ENCODE peak calls at places on chromosomes 3 and 15, in five cellular contexts. L, U, G, D and R are unnamed samples.

GRCh38 chr3:143163562-143163961 is 44.0 kb downstream of the CHST2 start:
- DNase-seq in L (no peak), U (no peak), G (no peak), D (no peak), R (no peak)

GRCh38 chr3:71784201-71784913 is 591 bp downstream of the PROK2 start:
- DNase-seq in L (no peak), U (peak; percentile 66), G (no peak), D (no peak), R (peak; percentile 72)

GRCh38 chr15:26628879-26629529 is 143.9 kb downstream of the GABRB3 start:
- DNase-seq in L (no peak), U (peak; percentile 87), G (no peak), D (peak; percentile 56), R (no peak)

GRCh38 chr3:137770066-137770805 is 6.1 kb downstream of the SOX14 start:
- DNase-seq in L (no peak), U (peak; percentile 62), G (no peak), D (no peak), R (no peak)

GRCh38 chr3:48565591-48566400 is 2.2 kb upstream of the UCN2 start:
- DNase-seq in L (no peak), U (no peak), G (no peak), D (no peak), R (no peak)

GRCh38 chr15:101490922-101491738 is 1.6 kb upstream of the PCSK6 start:
- DNase-seq in L (no peak), U (no peak), G (no peak), D (no peak), R (peak; percentile 88)

GRCh38 chr15:38873151-38873550 is 308.5 kb upstream of the RASGRP1 start:
- DNase-seq in L (no peak), U (peak; percentile 36), G (no peak), D (no peak), R (no peak)

GRCh38 chr15:52115598-52116427 is 3.2 kb upstream of the BCL2L10 start:
- DNase-seq in L (no peak), U (no peak), G (no peak), D (peak; percentile 38), R (no peak)

GRCh38 chr15:60155661-60156060 is 151.6 kb downstream of the FOXB1 start:
- DNase-seq in L (no peak), U (no peak), G (no peak), D (no peak), R (no peak)

GRCh38 chr15:92149469-92149868 is 244.2 kb upstream of the ST8SIA2 start:
- DNase-seq in L (no peak), U (no peak), G (no peak), D (no peak), R (no peak)

GRCh38 chr15:63365004-63365555 is 16.6 kb downstream of the CA12 start:
- DNase-seq in L (no peak), U (no peak), G (no peak), D (peak; percentile 48), R (no peak)

GRCh38 chr3:50422153-50422552 is 62.8 kb upstream of the TMEM115 start:
- DNase-seq in L (no peak), U (no peak), G (no peak), D (no peak), R (no peak)

GRCh38 chr3:135239485-135239884 is 444.4 kb downstream of the EPHB1 start:
- DNase-seq in L (no peak), U (no peak), G (no peak), D (no peak), R (no peak)

GRCh38 chr3:165185707-165186327 is 10.4 kb downstream of the SLITRK3 start:
- DNase-seq in L (peak; percentile 63), U (peak; percentile 82), G (no peak), D (peak; percentile 49), R (no peak)

DNA sequence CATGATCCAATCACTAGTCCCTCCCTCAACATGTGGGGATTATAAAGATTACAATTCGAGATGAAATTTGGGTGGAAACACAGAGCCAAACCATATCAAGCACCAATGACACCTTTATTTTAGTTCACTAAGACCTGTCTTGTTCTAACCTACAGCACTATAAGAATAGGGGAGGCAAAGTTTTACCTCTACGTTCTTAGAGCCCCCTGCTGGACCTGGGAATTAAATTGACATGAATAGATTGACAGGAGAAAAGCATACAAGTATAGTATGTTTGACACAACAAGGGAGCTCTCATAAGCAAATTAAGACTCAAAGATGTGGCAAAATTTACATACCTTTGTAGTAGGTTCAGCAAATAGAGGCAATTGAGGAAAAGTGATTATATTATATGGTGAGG is 974.4 kb upstream of the ALCAM start:
- DNase-seq in L (no peak), U (peak; percentile 44), G (no peak), D (no peak), R (no peak)
- TF ChIP-seq CTCF in L (no peak), U (peak; percentile 47), G (no peak), D (no peak), R (no peak)

DNA sequence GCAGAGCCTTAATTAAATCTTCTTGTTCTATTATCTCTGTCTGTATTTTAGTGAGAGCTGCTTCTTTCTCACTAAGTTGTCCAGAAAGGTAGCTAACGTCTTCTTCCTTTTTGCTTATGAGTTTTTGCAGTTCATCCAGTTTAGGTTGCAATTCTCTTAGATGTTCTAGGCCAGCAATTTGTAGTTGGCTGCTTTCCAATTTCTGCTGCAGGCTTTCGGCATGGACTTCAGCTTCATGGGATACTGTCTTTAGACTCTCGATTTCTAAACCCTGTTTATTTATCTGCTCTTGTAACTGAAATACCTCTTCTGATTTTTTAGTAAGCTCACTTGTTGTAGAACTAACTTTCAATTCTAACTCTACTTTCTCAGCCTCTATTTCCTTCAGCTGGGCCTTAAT is 35.5 kb upstream of the HCLS1 start:
- DNase-seq in L (no peak), U (no peak), G (no peak), D (no peak), R (no peak)
- H3K4me1 ChIP-seq in L (no peaks in the 10 kb centered on the region), U (no peaks in the 10 kb centered on the region), G (no peaks in the 10 kb centered on the region), D (no peaks in the 10 kb centered on the region), R (no peaks in the 10 kb centered on the region)

GRCh38 chr3:14403636-14404395 is 1.4 kb downstream of the SLC6A6 start:
- DNase-seq in L (peak; percentile 31), U (no peak), G (no peak), D (peak; percentile 58), R (no peak)
- TF ChIP-seq POLR2AphosphoS5 in L (no peak), U (no peak), G (no peak), D (no peak), R (peak; percentile 33)

GRCh38 chr3:46293035-46293724 is 50.9 kb downstream of the CCR3 start:
- DNase-seq in L (no peak), U (peak; percentile 21), G (no peak), D (no peak), R (peak; percentile 89)
- TF ChIP-seq CTCF in L (no peak), U (no peak), G (no peak), D (no peak), R (no peak)

GRCh38 chr3:125058529-125058928 is 2.7 kb upstream of the HEG1 start:
- DNase-seq in L (no peak), U (peak; percentile 28), G (no peak), D (no peak), R (no peak)

GRCh38 chr3:125061646-125062045 is 5.8 kb upstream of the HEG1 start:
- DNase-seq in L (no peak), U (no peak), G (no peak), D (no peak), R (no peak)

GRCh38 chr3:125061170-125061569 is 5.4 kb upstream of the HEG1 start:
- DNase-seq in L (no peak), U (no peak), G (no peak), D (no peak), R (peak; percentile 94)

GRCh38 chr3:125058959-125059358 is 3.2 kb upstream of the HEG1 start:
- DNase-seq in L (no peak), U (peak; percentile 38), G (no peak), D (no peak), R (no peak)

GRCh38 chr3:125059488-125060245 is 3.9 kb upstream of the HEG1 start:
- DNase-seq in L (no peak), U (peak; percentile 34), G (no peak), D (no peak), R (no peak)
- H3K4me1 ChIP-seq in L (peaks cover 19% of the 10 kb centered on the region), U (peaks cover 16% of the 10 kb centered on the region), G (peaks cover 44% of the 10 kb centered on the region), D (peaks cover 54% of the 10 kb centered on the region), R (peaks cover 70% of the 10 kb centered on the region)

GRCh38 chr3:15562560-15562959 is 38.8 kb downstream of the HACL1 start:
- DNase-seq in L (no peak), U (no peak), G (no peak), D (no peak), R (no peak)

GRCh38 chr3:15558581-15558980 is 37.1 kb upstream of the COLQ start:
- DNase-seq in L (no peak), U (no peak), G (no peak), D (no peak), R (peak; percentile 31)

GRCh38 chr3:15553749-15554148 is 32.2 kb upstream of the COLQ start:
- DNase-seq in L (no peak), U (no peak), G (no peak), D (no peak), R (peak; percentile 50)

GRCh38 chr3:15556512-15556911 is 35.0 kb upstream of the COLQ start:
- DNase-seq in L (no peak), U (no peak), G (no peak), D (no peak), R (no peak)

DNA sequence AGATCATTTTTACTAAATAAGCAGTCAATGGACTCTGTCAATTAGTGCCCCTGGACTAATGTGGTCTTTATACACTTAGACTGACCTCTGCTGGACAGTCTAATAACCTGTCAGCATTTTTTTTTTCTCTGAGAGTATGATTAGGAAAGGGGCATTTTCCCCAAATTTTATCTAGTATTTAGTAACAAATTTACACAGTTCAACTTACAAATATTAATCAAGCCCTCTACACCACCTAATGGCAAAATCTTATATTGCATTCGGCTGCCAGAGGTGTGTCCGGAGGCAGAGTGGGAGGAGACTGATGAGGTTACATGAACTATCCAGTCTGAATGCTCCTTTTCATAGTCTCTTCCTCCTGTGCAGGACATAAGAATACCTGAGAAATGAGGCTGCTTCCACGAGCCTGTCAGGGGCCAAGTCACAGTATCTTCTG is 36.0 kb upstream of the COLQ start:
- DNase-seq in L (peak; percentile 66), U (peak; percentile 82), G (no peak), D (peak; percentile 52), R (peak; percentile 90)
- TF ChIP-seq POLR2AphosphoS5 in L (no peak), U (no peak), G (no peak), D (no peak), R (no peak)

DNA sequence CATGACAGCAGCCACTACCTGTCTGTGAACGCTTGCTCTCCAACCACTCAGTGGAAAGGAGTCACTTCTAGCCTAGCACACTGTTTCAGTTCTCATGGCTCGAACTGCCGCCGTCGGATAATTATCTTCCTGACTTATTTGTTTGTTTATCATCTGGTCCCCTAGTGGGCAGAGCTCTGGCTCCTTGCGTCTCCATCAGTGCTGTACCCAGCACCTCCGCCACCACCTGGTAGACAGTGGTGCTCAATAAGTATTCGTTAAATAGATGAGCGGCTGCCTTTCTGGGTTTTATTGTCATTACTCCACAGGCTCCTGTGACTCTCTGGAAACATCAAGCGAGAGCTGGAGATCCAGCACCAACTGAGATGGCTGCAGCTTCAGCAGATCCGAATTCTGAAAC is 297.5 kb downstream of the NTRK3 start:
- DNase-seq in L (no peak), U (peak; percentile 59), G (no peak), D (no peak), R (no peak)
- TF ChIP-seq CTCF in L (no peak), U (peak; percentile 57), G (no peak), D (no peak), R (no peak)

DNA sequence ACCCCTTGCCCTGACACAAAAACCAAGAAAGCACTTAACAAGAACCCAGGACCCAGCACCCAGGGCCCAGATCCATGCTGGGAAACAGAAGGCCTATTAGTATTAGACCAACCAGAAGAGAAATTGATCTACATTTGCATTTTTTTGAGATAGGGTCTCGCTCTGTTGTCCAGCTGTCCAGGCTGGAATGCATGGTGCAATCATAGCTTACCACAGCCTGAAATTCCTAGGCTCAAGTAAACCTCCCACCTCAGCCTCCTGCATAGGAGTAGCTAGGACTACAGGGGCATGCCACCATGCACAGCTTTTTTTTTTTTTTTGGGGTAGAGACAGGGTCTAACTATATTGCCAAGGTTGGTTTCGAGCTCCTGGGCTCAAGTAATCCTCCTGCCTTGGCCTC is 26.4 kb downstream of the CCDC12 start:
- DNase-seq in L (no peak), U (no peak), G (no peak), D (no peak), R (no peak)
- H3K4me1 ChIP-seq in L (peaks cover 64% of the 10 kb centered on the region), U (peaks cover 11% of the 10 kb centered on the region), G (peaks cover 85% of the 10 kb centered on the region), D (peaks cover 95% of the 10 kb centered on the region), R (peaks cover 91% of the 10 kb centered on the region)